ENCODE peak calls at places on chromosomes 7 and 10, in seven cellular contexts. V is left cardiac atrium, Q is heart right ventricle, X is germinal center, O is astrocyte, G is astrocyte of the hippocampus, T is mammary epithelial cell. P is an unnamed sample.
A peak's percentile ranks its signal among the peaks of the same experiment; 100 is the strongest.

GRCh38 chr7:79531116-79531515 is 77.6 kb upstream of the MAGI2 start:
- DNase-seq in G (no peak), T (no peak), O (no peak), V (no peak), Q (no peak), X (no peak), P (no peak)

GRCh38 chr7:24891173-24891787 is 88.7 kb downstream of the OSBPL3 start:
- DNase-seq in Q (no peak), V (no peak), T (no peak), X (no peak), G (no peak), O (peak; percentile 52), P (no peak)

GRCh38 chr10:51708609-51709008 is 9.2 kb upstream of the CSTF2T start:
- DNase-seq in Q (no peak), X (no peak), G (no peak), V (no peak), T (no peak), O (no peak), P (no peak)

GRCh38 chr10:28280652-28281051 is 22.2 kb downstream of the MPP7 start:
- DNase-seq in G (peak; percentile 81), Q (no peak), V (no peak), X (no peak), O (peak; percentile 82), T (no peak), P (no peak)

GRCh38 chr7:94393251-94393758 is 1.4 kb upstream of the COL1A2 start:
- DNase-seq in T (no peak), G (no peak), O (no peak), V (peak; percentile 24), X (no peak), Q (peak; percentile 40), P (no peak)

GRCh38 chr10:77613476-77614130 is 24.0 kb downstream of the KCNMA1 start:
- DNase-seq in G (peak; percentile 89), O (peak; percentile 49), V (no peak), Q (no peak), T (no peak), X (no peak), P (no peak)

GRCh38 chr7:37205451-37205850 is 243.2 kb downstream of the ELMO1 start:
- DNase-seq in G (no peak), O (no peak), X (no peak), Q (no peak), T (no peak), V (no peak), P (no peak)

GRCh38 chr10:51643734-51644133 is 55.7 kb downstream of the CSTF2T start:
- DNase-seq in T (no peak), O (no peak), G (no peak), Q (no peak), V (no peak), X (no peak), P (no peak)

GRCh38 chr7:23106801-23107713 is 1.5 kb downstream of the KLHL7 start:
- DNase-seq in G (peak; percentile 36), X (no peak), V (no peak), T (no peak), O (no peak), Q (no peak), P (no peak)

GRCh38 chr7:124201768-124202349 is 169.0 kb upstream of the TMEM229A start:
- DNase-seq in Q (no peak), T (peak; percentile 2), V (no peak), G (peak; percentile 54), O (no peak), X (no peak), P (peak; percentile 1)

GRCh38 chr10:110514848-110515247 is 17.1 kb downstream of the DUSP5 start:
- DNase-seq in X (no peak), Q (no peak), V (no peak), T (no peak), O (no peak), G (no peak), P (peak; percentile 11)

GRCh38 chr10:73956476-73957338 is 41.2 kb upstream of the VCL start:
- DNase-seq in O (peak; percentile 61), V (no peak), X (peak; percentile 55), Q (no peak), G (peak; percentile 58), T (peak; percentile 55), P (no peak)

GRCh38 chr10:7337431-7338171 is 73.2 kb downstream of the SFMBT2 start:
- DNase-seq in O (no peak), T (no peak), V (no peak), G (no peak), Q (no peak), X (no peak), P (no peak)